ENCODE peak calls at places on chromosomes 6 and 20, in six cellular contexts. L, D, N, Q, R and E are unnamed samples.

GRCh38 chr6:3529721-3530120 is 72.9 kb upstream of the SLC22A23 start:
- DNase-seq in L (no peak), D (no peak), N (no peak), Q (no peak), R (no peak), E (no peak)

GRCh38 chr6:79833264-79833663 is 114.1 kb downstream of the ELOVL4 start:
- DNase-seq in L (no peak), D (no peak), N (no peak), Q (no peak), R (no peak), E (no peak)

GRCh38 chr20:53611449-53611894 is 17.8 kb upstream of the ZNF217 start:
- DNase-seq in L (no peak), D (peak; percentile 63), N (no peak), Q (peak; percentile 66), R (peak; percentile 90), E (peak; percentile 62)

GRCh38 chr6:133756046-133756445 is 132.9 kb upstream of the TCF21 start:
- DNase-seq in L (no peak), D (no peak), N (no peak), Q (no peak), R (no peak), E (no peak)

GRCh38 chr6:42281570-42281969 is 63.9 kb upstream of the MRPS10 start:
- DNase-seq in L (no peak), D (no peak), N (no peak), Q (no peak), R (no peak), E (no peak)

GRCh38 chr20:50288128-50288623 is 97.5 kb downstream of the CEBPB start:
- DNase-seq in L (no peak), D (no peak), N (no peak), Q (no peak), R (no peak), E (no peak)

GRCh38 chr20:49701313-49701731 is 12.4 kb downstream of the B4GALT5 start:
- DNase-seq in L (no peak), D (no peak), N (no peak), Q (no peak), R (no peak), E (no peak)

GRCh38 chr6:54194067-54194466 is 82.8 kb downstream of the MLIP start:
- DNase-seq in L (no peak), D (no peak), N (no peak), Q (no peak), R (no peak), E (no peak)

GRCh38 chr20:35344354-35344837 is 52.2 kb upstream of the FAM83C start:
- DNase-seq in L (peak; percentile 76), D (no peak), N (no peak), Q (peak; percentile 23), R (no peak), E (no peak)

GRCh38 chr6:109456283-109456583 is 661 bp upstream of the MICAL1 start:
- DNase-seq in L (no peak), D (peak; percentile 84), N (no peak), Q (no peak), R (no peak), E (no peak)

GRCh38 chr6:15305496-15305895 is 59.6 kb downstream of the JARID2 start:
- DNase-seq in L (no peak), D (no peak), N (no peak), Q (no peak), R (no peak), E (no peak)

GRCh38 chr6:105509506-105510331 is 106.8 kb upstream of the PREP start:
- DNase-seq in L (peak; percentile 56), D (peak; percentile 71), N (no peak), Q (peak; percentile 34), R (no peak), E (no peak)

GRCh38 chr6:35024601-35025054 is 116.5 kb downstream of the TCP11 start:
- DNase-seq in L (peak; percentile 69), D (peak; percentile 69), N (no peak), Q (no peak), R (peak; percentile 8), E (peak; percentile 66)

GRCh38 chr6:108179741-108180140 is 13.9 kb downstream of the NR2E1 start:
- DNase-seq in L (no peak), D (no peak), N (no peak), Q (no peak), R (no peak), E (no peak)
- H3K27ac ChIP-seq in L (no peak overlapping the region), D (no peak overlapping the region), N (no peak overlapping the region), Q (no peak overlapping the region), R (no peak overlapping the region), E (no peak overlapping the region)

GRCh38 chr20:31684153-31685003 is 38.3 kb downstream of the BCL2L1 start:
- DNase-seq in L (no peak), D (no peak), N (no peak), Q (no peak), R (no peak), E (no peak)
- H3K4me1 ChIP-seq in L (peaks cover 35% of the 10 kb centered on the region), D (peaks cover 6% of the 10 kb centered on the region), N (peaks cover 65% of the 10 kb centered on the region), Q (no peaks in the 10 kb centered on the region), R (peaks cover 31% of the 10 kb centered on the region), E (peaks cover 1% of the 10 kb centered on the region)

DNA sequence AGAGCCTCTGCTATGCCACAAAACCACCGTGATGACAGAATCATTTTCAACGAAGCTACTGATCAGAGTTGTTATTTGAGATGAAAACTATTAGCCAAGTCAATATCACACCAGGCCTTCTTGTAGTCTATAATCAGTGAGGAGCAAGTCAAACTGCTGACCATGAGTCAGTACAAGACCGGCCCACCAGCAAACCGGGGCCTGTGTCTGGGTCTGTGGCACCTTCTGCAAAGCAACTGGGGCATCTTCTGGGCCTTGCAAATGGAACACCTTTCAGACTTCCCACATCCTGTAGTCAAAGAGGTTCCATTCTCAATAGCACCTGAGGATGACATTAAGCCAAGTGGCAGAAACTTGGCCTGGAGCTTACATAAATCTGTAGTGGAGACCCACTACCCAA is 38.5 kb downstream of the CPXM1 start:
- DNase-seq in L (no peak), D (no peak), N (no peak), Q (no peak), R (no peak), E (no peak)
- H3K27me3 ChIP-seq in L (peaks cover 4% of the 10 kb centered on the region), D (no peaks in the 10 kb centered on the region), N (no peaks in the 10 kb centered on the region), Q (no peaks in the 10 kb centered on the region), R (no peaks in the 10 kb centered on the region), E (no peaks in the 10 kb centered on the region)

DNA sequence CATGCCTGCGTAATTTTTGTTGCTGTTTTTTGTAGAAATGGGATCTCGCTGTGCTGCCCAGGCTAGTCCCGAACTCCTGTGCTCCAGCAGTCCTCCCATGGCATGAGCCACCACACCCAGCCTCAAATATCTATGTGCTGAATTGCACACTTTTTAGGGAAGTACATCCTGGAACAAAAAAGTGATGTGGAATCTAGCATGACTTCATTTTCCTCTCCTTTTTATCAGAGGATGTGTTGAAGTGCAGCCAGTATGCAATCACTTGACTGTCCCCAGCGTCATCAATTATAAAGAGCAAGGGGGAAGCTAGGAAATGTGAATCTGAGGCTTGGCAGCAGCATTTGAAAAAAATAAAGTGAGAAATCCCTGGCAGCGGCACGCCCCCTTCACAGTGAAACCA is 6.4 kb upstream of the EXOC2 start:
- DNase-seq in L (no peak), D (no peak), N (no peak), Q (no peak), R (no peak), E (no peak)
- H3K27ac ChIP-seq in L (no peak overlapping the region), D (no peak overlapping the region), N (no peak overlapping the region), Q (no peak overlapping the region), R (no peak overlapping the region), E (no peak overlapping the region)

GRCh38 chr6:11318835-11319813 is 86.7 kb upstream of the NEDD9 start:
- DNase-seq in L (no peak), D (no peak), N (no peak), Q (no peak), R (no peak), E (no peak)

GRCh38 chr6:11317885-11318771 is 85.7 kb upstream of the NEDD9 start:
- DNase-seq in L (peak; percentile 58), D (peak; percentile 62), N (no peak), Q (peak; percentile 87), R (peak; percentile 22), E (peak; percentile 81)

GRCh38 chr6:11323666-11324452 is 91.4 kb upstream of the NEDD9 start:
- DNase-seq in L (no peak), D (no peak), N (no peak), Q (no peak), R (no peak), E (peak; percentile 72)

GRCh38 chr6:11322252-11322885 is 89.9 kb upstream of the NEDD9 start:
- DNase-seq in L (no peak), D (no peak), N (no peak), Q (no peak), R (no peak), E (no peak)

GRCh38 chr6:11320914-11321549 is 88.6 kb upstream of the NEDD9 start:
- DNase-seq in L (no peak), D (no peak), N (no peak), Q (no peak), R (no peak), E (no peak)
- H3K4me1 ChIP-seq in L (no peaks in the 10 kb centered on the region), D (no peaks in the 10 kb centered on the region), N (peaks cover 35% of the 10 kb centered on the region), Q (peaks cover 6% of the 10 kb centered on the region), R (no peaks in the 10 kb centered on the region), E (peaks cover 5% of the 10 kb centered on the region)

DNA sequence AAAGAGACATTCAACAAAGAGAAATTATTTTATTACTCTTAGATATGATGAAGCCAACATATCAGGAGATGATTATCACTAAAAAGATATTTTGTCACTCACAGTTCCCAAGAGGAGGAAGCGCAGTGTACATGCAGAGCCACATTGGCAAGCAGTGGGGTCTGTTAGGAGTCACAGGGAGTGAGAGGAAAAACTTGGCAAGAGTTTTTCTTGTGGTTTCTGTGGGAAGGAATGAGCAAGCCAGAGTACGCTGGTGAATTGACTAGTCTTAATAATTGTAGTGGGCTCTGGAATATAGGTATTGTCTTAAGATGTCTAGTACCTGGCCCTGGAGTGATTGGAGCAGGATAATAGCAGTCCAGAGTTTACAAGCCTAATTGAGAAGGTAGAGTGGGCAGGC is 1095.2 kb downstream of the GRIK2 start:
- DNase-seq in L (no peak), D (no peak), N (no peak), Q (no peak), R (no peak), E (no peak)
- H3K27me3 ChIP-seq in L (no peaks in the 10 kb centered on the region), D (no peaks in the 10 kb centered on the region), N (no peaks in the 10 kb centered on the region), Q (no peaks in the 10 kb centered on the region), R (no peaks in the 10 kb centered on the region), E (no peaks in the 10 kb centered on the region)

DNA sequence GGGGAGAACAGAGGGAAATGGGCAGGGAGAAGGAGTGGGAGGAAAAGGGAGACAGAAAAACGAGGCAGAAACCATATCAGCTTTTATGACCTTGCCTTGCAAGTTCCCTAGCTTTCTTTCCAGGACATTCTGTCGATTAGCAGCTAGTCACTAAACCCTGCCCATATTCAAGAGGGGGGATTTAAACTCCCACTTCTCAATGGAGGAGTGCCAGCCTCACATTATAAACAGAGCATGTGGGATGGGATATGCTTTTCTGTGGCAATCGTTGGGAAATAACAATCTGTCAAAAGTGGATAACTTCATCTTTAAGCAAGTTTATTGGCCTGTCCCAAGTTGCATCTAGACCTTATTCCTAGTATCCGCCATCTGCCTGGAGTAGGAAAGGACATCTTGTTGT is 57.0 kb upstream of the TMEM170B start:
- DNase-seq in L (no peak), D (no peak), N (no peak), Q (no peak), R (no peak), E (no peak)
- H3K27ac ChIP-seq in L (no peak overlapping the region), D (no peak overlapping the region), N (no peak overlapping the region), Q (no peak overlapping the region), R (no peak overlapping the region), E (no peak overlapping the region)